ENCODE peak calls at places on chromosomes 2 and 18, in five cellular contexts. One of them, this sample, is unnamed. For H3K4me1, the result is how much of the 10 kb centered on the place peaks cover.

GRCh38 chr2:30653847-30654246 is 153.4 kb downstream of the CAPN13 start:
- DNase-seq in gastrocnemius medialis: no peak
- DNase-seq in adipocyte: no peak
- DNase-seq in fibroblast of lung: peak
- DNase-seq in left ventricle myocardium inferior: peak
- DNase-seq in this sample: no peak

GRCh38 chr2:73175663-73176204 is 26.6 kb upstream of the NOTO start:
- DNase-seq in gastrocnemius medialis: peak
- DNase-seq in left ventricle myocardium inferior: peak
- DNase-seq in adipocyte: peak
- DNase-seq in fibroblast of lung: peak
- DNase-seq in this sample: peak

GRCh38 chr2:118667366-118667765 is 180.1 kb downstream of the EN1 start:
- DNase-seq in gastrocnemius medialis: no peak
- DNase-seq in adipocyte: no peak
- DNase-seq in fibroblast of lung: peak
- DNase-seq in left ventricle myocardium inferior: no peak
- DNase-seq in this sample: no peak

GRCh38 chr2:127185720-127186119 is 34.4 kb downstream of the CYP27C1 start:
- DNase-seq in fibroblast of lung: no peak
- DNase-seq in adipocyte: no peak
- DNase-seq in left ventricle myocardium inferior: no peak
- DNase-seq in gastrocnemius medialis: no peak
- DNase-seq in this sample: no peak

GRCh38 chr2:138787053-138787666 is 7.0 kb upstream of the NXPH2 start:
- DNase-seq in adipocyte: peak
- DNase-seq in left ventricle myocardium inferior: no peak
- DNase-seq in gastrocnemius medialis: no peak
- DNase-seq in fibroblast of lung: peak
- DNase-seq in this sample: no peak

GRCh38 chr2:25341753-25342371 is at the start of gene DNMT3A:
- DNase-seq in fibroblast of lung: peak
- DNase-seq in left ventricle myocardium inferior: peak
- DNase-seq in gastrocnemius medialis: peak
- DNase-seq in adipocyte: peak
- DNase-seq in this sample: peak

GRCh38 chr2:130846686-130847375 is 10.1 kb downstream of the ARHGEF4 start:
- DNase-seq in adipocyte: no peak
- DNase-seq in fibroblast of lung: peak
- DNase-seq in left ventricle myocardium inferior: no peak
- DNase-seq in gastrocnemius medialis: no peak
- DNase-seq in this sample: no peak

GRCh38 chr2:196660264-196660663 is 20.7 kb downstream of the CCDC150 start:
- DNase-seq in fibroblast of lung: peak
- DNase-seq in left ventricle myocardium inferior: no peak
- DNase-seq in adipocyte: peak
- DNase-seq in gastrocnemius medialis: no peak
- DNase-seq in this sample: no peak

GRCh38 chr2:54945401-54946219 is 104.6 kb downstream of the RTN4 start:
- DNase-seq in left ventricle myocardium inferior: peak
- DNase-seq in fibroblast of lung: peak
- DNase-seq in gastrocnemius medialis: peak
- DNase-seq in adipocyte: peak
- DNase-seq in this sample: peak

GRCh38 chr2:48312126-48312525 is 217.8 kb upstream of the STON1 start:
- DNase-seq in left ventricle myocardium inferior: no peak
- DNase-seq in adipocyte: no peak
- DNase-seq in fibroblast of lung: peak
- DNase-seq in gastrocnemius medialis: no peak
- DNase-seq in this sample: no peak

GRCh38 chr2:209426432-209426831 is 2.6 kb downstream of the MAP2 start:
- DNase-seq in fibroblast of lung: peak
- DNase-seq in adipocyte: peak
- DNase-seq in left ventricle myocardium inferior: no peak
- DNase-seq in gastrocnemius medialis: no peak
- DNase-seq in this sample: no peak

GRCh38 chr2:240235811-240236210 is 95.4 kb upstream of the OTOS start:
- DNase-seq in adipocyte: no peak
- DNase-seq in gastrocnemius medialis: no peak
- DNase-seq in fibroblast of lung: no peak
- DNase-seq in left ventricle myocardium inferior: no peak
- DNase-seq in this sample: peak

GRCh38 chr2:11379558-11379957 is 35.1 kb upstream of the ROCK2 start:
- DNase-seq in fibroblast of lung: peak
- DNase-seq in left ventricle myocardium inferior: no peak
- DNase-seq in gastrocnemius medialis: no peak
- DNase-seq in adipocyte: peak
- DNase-seq in this sample: no peak

GRCh38 chr2:46825958-46826897 is 89.4 kb downstream of the MCFD2 start:
- DNase-seq in fibroblast of lung: peak
- DNase-seq in left ventricle myocardium inferior: no peak
- DNase-seq in gastrocnemius medialis: no peak
- DNase-seq in adipocyte: no peak
- DNase-seq in this sample: no peak

GRCh38 chr18:68034293-68034692 is 517.8 kb upstream of the DSEL start:
- DNase-seq in adipocyte: peak
- DNase-seq in gastrocnemius medialis: no peak
- DNase-seq in left ventricle myocardium inferior: no peak
- DNase-seq in fibroblast of lung: no peak
- DNase-seq in this sample: no peak

GRCh38 chr18:37456395-37456794 is 109.2 kb downstream of the CELF4 start:
- DNase-seq in adipocyte: no peak
- DNase-seq in fibroblast of lung: no peak
- DNase-seq in left ventricle myocardium inferior: no peak
- DNase-seq in gastrocnemius medialis: no peak
- DNase-seq in this sample: no peak

GRCh38 chr2:46815121-46815802 is 100.3 kb downstream of the MCFD2 start:
- DNase-seq in left ventricle myocardium inferior: no peak
- DNase-seq in adipocyte: no peak
- DNase-seq in gastrocnemius medialis: no peak
- DNase-seq in fibroblast of lung: no peak
- DNase-seq in this sample: peak

GRCh38 chr18:812673-813404 is 797 bp upstream of the YES1 start:
- DNase-seq in fibroblast of lung: peak
- DNase-seq in left ventricle myocardium inferior: peak
- DNase-seq in adipocyte: peak
- DNase-seq in gastrocnemius medialis: peak
- DNase-seq in this sample: peak

GRCh38 chr18:55400590-55401274 is 187.3 kb downstream of the TCF4 start:
- DNase-seq in fibroblast of lung: peak
- DNase-seq in adipocyte: peak
- DNase-seq in left ventricle myocardium inferior: no peak
- DNase-seq in gastrocnemius medialis: no peak
- DNase-seq in this sample: no peak

GRCh38 chr2:38217401-38218188 is 141.6 kb upstream of the CYP1B1 start:
- DNase-seq in fibroblast of lung: no peak
- DNase-seq in left ventricle myocardium inferior: no peak
- DNase-seq in gastrocnemius medialis: no peak
- DNase-seq in adipocyte: peak
- DNase-seq in this sample: no peak

GRCh38 chr2:191637182-191638078 is 40.5 kb upstream of the NABP1 start:
- DNase-seq in adipocyte: peak
- DNase-seq in left ventricle myocardium inferior: no peak
- DNase-seq in fibroblast of lung: peak
- DNase-seq in gastrocnemius medialis: no peak
- DNase-seq in this sample: no peak

GRCh38 chr2:42922790-42923631 is 130.6 kb upstream of the HAAO start:
- DNase-seq in adipocyte: peak
- DNase-seq in fibroblast of lung: peak
- DNase-seq in left ventricle myocardium inferior: no peak
- DNase-seq in gastrocnemius medialis: peak
- DNase-seq in this sample: no peak

GRCh38 chr2:197453914-197454398 is 604 bp downstream of the COQ10B start:
- DNase-seq in fibroblast of lung: peak
- DNase-seq in gastrocnemius medialis: peak
- DNase-seq in left ventricle myocardium inferior: no peak
- DNase-seq in adipocyte: no peak
- DNase-seq in this sample: peak

GRCh38 chr2:200356306-200356705 is 49.8 kb downstream of the SPATS2L start:
- DNase-seq in adipocyte: peak
- DNase-seq in fibroblast of lung: no peak
- DNase-seq in gastrocnemius medialis: no peak
- DNase-seq in left ventricle myocardium inferior: no peak
- DNase-seq in this sample: no peak

GRCh38 chr2:20682166-20682565 is 15.2 kb downstream of the GDF7 start:
- DNase-seq in gastrocnemius medialis: no peak
- DNase-seq in adipocyte: peak
- DNase-seq in left ventricle myocardium inferior: no peak
- DNase-seq in fibroblast of lung: no peak
- DNase-seq in this sample: no peak

DNA sequence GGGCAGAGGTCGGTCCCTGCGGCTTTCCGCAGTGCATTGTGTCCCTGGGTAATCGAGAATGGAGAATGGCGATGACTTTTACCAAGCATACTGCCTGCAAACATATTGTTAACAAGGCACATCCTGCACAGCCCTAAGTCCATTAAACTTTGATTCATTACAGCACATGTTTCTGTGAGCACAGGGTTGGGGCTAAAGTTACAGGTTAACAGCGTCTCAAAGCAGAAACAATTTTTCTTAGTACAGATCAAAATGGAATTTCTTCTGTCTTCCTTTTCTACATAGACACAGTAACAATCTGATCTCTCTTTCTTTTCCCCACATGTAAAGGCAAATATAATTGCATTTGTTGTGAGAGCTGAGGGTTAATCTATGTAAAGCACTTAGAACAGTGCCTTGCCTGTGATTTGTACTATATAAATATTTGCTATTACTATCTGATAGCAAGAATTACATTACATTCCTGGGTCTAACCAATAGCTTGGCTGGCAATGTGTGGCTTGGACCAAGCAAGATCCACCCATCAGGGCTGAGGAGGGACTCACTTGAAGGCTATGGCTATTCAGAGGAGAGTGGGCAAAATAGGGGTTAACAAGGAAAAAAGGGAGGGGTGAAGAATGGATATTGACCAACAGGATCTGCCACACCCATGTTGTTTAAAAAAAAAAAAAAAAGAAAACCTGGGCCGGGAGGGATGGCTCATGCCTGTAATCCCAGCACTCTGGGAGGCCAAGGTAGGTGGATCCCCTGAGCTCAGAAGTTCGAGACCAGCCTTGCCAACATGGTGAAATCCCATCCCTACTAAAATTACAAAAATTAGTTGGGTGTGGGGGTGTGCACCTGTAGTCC is 19.8 kb upstream of the TMBIM1 start:
- DNase-seq in gastrocnemius medialis: no peak
- DNase-seq in adipocyte: no peak
- DNase-seq in fibroblast of lung: no peak
- DNase-seq in left ventricle myocardium inferior: no peak
- DNase-seq in this sample: no peak
- H3K4me3 ChIP-seq in gastrocnemius medialis: no peak
- H3K4me3 ChIP-seq in adipocyte: no peak
- H3K4me3 ChIP-seq in fibroblast of lung: no peak
- H3K4me3 ChIP-seq in left ventricle myocardium inferior: no peak
- H3K4me3 ChIP-seq in this sample: no peak

GRCh38 chr2:113073325-113073834 is 5.6 kb downstream of the IL1F10 start:
- DNase-seq in adipocyte: no peak
- DNase-seq in gastrocnemius medialis: no peak
- DNase-seq in fibroblast of lung: no peak
- DNase-seq in left ventricle myocardium inferior: no peak
- DNase-seq in this sample: no peak

GRCh38 chr2:113076917-113077669 is 9.3 kb downstream of the IL1F10 start:
- DNase-seq in gastrocnemius medialis: no peak
- DNase-seq in left ventricle myocardium inferior: no peak
- DNase-seq in fibroblast of lung: no peak
- DNase-seq in adipocyte: no peak
- DNase-seq in this sample: no peak

GRCh38 chr2:113075600-113075999 is 7.8 kb downstream of the IL1F10 start:
- DNase-seq in gastrocnemius medialis: no peak
- DNase-seq in adipocyte: no peak
- DNase-seq in left ventricle myocardium inferior: no peak
- DNase-seq in fibroblast of lung: no peak
- DNase-seq in this sample: no peak

GRCh38 chr2:113072584-113072983 is 4.8 kb downstream of the IL1F10 start:
- DNase-seq in left ventricle myocardium inferior: no peak
- DNase-seq in fibroblast of lung: no peak
- DNase-seq in adipocyte: no peak
- DNase-seq in gastrocnemius medialis: no peak
- DNase-seq in this sample: no peak

DNA sequence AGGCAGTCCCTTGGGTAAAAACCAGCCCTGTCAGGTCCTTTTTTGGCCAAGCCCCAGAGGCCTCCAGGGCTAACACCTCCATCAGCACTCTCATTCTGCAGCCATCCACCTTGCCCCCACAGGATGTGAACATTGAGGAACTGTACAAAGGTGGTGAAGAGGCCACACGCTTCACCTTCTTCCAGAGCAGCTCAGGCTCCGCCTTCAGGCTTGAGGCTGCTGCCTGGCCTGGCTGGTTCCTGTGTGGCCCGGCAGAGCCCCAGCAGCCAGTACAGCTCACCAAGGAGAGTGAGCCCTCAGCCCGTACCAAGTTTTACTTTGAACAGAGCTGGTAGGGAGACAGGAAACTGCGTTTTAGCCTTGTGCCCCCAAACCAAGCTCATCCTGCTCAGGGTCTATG is 7.3 kb downstream of the IL1F10 start:
- DNase-seq in left ventricle myocardium inferior: no peak
- DNase-seq in fibroblast of lung: no peak
- DNase-seq in adipocyte: no peak
- DNase-seq in gastrocnemius medialis: no peak
- DNase-seq in this sample: no peak
- H3K4me1 ChIP-seq in left ventricle myocardium inferior: under half
- H3K4me1 ChIP-seq in fibroblast of lung: under half
- H3K4me1 ChIP-seq in adipocyte: under half
- H3K4me1 ChIP-seq in gastrocnemius medialis: under half
- H3K4me1 ChIP-seq in this sample: under half

DNA sequence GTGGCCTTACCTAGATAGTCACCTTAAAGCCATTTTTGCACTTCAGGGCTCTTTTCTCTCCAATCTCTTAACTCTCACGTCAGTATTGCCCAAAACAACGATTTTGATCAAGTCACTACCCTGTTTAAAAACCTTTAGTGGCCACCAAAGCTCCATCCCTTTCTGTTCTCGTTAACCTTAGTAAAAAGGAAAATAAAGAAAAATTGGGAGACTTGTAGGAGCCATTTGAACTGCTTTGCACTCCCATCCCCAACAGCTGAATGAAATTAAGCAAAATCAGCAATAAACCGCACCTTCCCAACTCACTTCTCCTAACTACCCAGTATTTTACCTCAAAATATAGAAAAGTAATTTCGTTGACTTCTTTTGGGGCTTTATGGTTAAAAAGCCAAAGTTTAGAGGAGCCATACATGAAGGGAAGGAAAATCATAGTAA is 686 bp upstream of the ARL5A start:
- DNase-seq in left ventricle myocardium inferior: no peak
- DNase-seq in gastrocnemius medialis: no peak
- DNase-seq in fibroblast of lung: no peak
- DNase-seq in adipocyte: no peak
- DNase-seq in this sample: no peak
- H3K4me3 ChIP-seq in left ventricle myocardium inferior: peak
- H3K4me3 ChIP-seq in gastrocnemius medialis: peak
- H3K4me3 ChIP-seq in fibroblast of lung: peak
- H3K4me3 ChIP-seq in adipocyte: peak
- H3K4me3 ChIP-seq in this sample: no peak

DNA sequence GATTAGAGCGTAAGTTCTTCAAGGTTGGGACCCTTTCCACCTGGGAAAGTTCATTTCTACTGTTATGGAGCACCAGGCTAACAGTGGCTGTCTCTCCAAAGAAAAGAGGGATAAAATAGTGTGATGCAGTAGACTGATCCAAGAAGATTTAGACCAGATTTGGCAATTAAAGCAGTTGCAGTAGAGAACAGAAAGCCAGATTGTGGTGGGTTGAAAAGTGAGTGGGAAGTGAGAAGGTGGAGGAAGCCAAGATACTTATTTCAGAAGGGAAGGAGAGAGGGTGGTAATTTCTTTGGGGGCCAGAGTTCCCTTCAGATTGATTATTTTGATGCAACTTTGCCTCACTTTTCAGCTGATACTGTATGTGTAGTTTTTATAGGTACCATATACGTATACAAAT is 8.0 kb downstream of the MYL12B start:
- DNase-seq in gastrocnemius medialis: no peak
- DNase-seq in adipocyte: no peak
- DNase-seq in fibroblast of lung: no peak
- DNase-seq in left ventricle myocardium inferior: no peak
- DNase-seq in this sample: no peak
- H3K4me1 ChIP-seq in gastrocnemius medialis: under half
- H3K4me1 ChIP-seq in adipocyte: half or more
- H3K4me1 ChIP-seq in fibroblast of lung: under half
- H3K4me1 ChIP-seq in left ventricle myocardium inferior: half or more
- H3K4me1 ChIP-seq in this sample: under half